ENCODE peak calls at places on chromosome 20, in nine cellular contexts. One of them, this sample, is unnamed.

GRCh38 chr20:56628015-56628872 is 862 bp upstream of the TFAP2C start:
- DNase-seq in hypothalamus: no peak
- DNase-seq in HS-27A: no peak
- DNase-seq in BJ: no peak
- DNase-seq in AG04450: no peak
- DNase-seq in D341Med: peak
- DNase-seq in HTR-8/SVneo: peak
- DNase-seq in thyroid gland: peak
- DNase-seq in trophoblast cell: peak
- DNase-seq in this sample: no peak

GRCh38 chr20:36959242-36959641 is 7.7 kb upstream of the SAMHD1 start:
- DNase-seq in hypothalamus: no peak
- DNase-seq in HS-27A: no peak
- DNase-seq in BJ: no peak
- DNase-seq in AG04450: no peak
- DNase-seq in D341Med: no peak
- DNase-seq in HTR-8/SVneo: no peak
- DNase-seq in thyroid gland: no peak
- DNase-seq in trophoblast cell: peak
- DNase-seq in this sample: no peak

GRCh38 chr20:5170341-5170740 is 43.5 kb downstream of the CDS2 start:
- DNase-seq in hypothalamus: no peak
- DNase-seq in HS-27A: no peak
- DNase-seq in BJ: no peak
- DNase-seq in AG04450: no peak
- DNase-seq in D341Med: no peak
- DNase-seq in HTR-8/SVneo: no peak
- DNase-seq in thyroid gland: no peak
- DNase-seq in trophoblast cell: no peak
- DNase-seq in this sample: no peak

GRCh38 chr20:49892260-49893216 is 22.8 kb downstream of the SPATA2 start:
- DNase-seq in hypothalamus: peak
- DNase-seq in HS-27A: no peak
- DNase-seq in BJ: no peak
- DNase-seq in AG04450: no peak
- DNase-seq in D341Med: no peak
- DNase-seq in HTR-8/SVneo: no peak
- DNase-seq in thyroid gland: no peak
- DNase-seq in trophoblast cell: no peak
- DNase-seq in this sample: no peak

GRCh38 chr20:5434116-5434515 is 117.4 kb upstream of the PROKR2 start:
- DNase-seq in hypothalamus: no peak
- DNase-seq in HS-27A: no peak
- DNase-seq in BJ: no peak
- DNase-seq in AG04450: no peak
- DNase-seq in D341Med: no peak
- DNase-seq in HTR-8/SVneo: no peak
- DNase-seq in thyroid gland: no peak
- DNase-seq in trophoblast cell: no peak
- DNase-seq in this sample: no peak

GRCh38 chr20:25250508-25250907 is 2.6 kb downstream of the PYGB start:
- DNase-seq in hypothalamus: no peak
- DNase-seq in HS-27A: no peak
- DNase-seq in BJ: no peak
- DNase-seq in AG04450: no peak
- DNase-seq in D341Med: no peak
- DNase-seq in HTR-8/SVneo: no peak
- DNase-seq in thyroid gland: no peak
- DNase-seq in trophoblast cell: no peak
- DNase-seq in this sample: no peak

GRCh38 chr20:56875052-56875663 is 246.1 kb downstream of the TFAP2C start:
- DNase-seq in hypothalamus: no peak
- DNase-seq in HS-27A: no peak
- DNase-seq in BJ: peak
- DNase-seq in AG04450: peak
- DNase-seq in D341Med: no peak
- DNase-seq in HTR-8/SVneo: peak
- DNase-seq in thyroid gland: peak
- DNase-seq in trophoblast cell: peak
- DNase-seq in this sample: no peak

GRCh38 chr20:44572551-44573500 is 9.6 kb upstream of the PKIG start:
- DNase-seq in hypothalamus: peak
- DNase-seq in HS-27A: peak
- DNase-seq in BJ: peak
- DNase-seq in AG04450: peak
- DNase-seq in D341Med: no peak
- DNase-seq in HTR-8/SVneo: peak
- DNase-seq in thyroid gland: peak
- DNase-seq in trophoblast cell: peak
- DNase-seq in this sample: peak

GRCh38 chr20:61120595-61121515 is 131.2 kb upstream of the CDH4 start:
- DNase-seq in hypothalamus: no peak
- DNase-seq in HS-27A: no peak
- DNase-seq in BJ: no peak
- DNase-seq in AG04450: peak
- DNase-seq in D341Med: no peak
- DNase-seq in HTR-8/SVneo: no peak
- DNase-seq in thyroid gland: peak
- DNase-seq in trophoblast cell: peak
- DNase-seq in this sample: no peak

GRCh38 chr20:54364919-54365318 is 110.5 kb upstream of the DOK5 start:
- DNase-seq in hypothalamus: no peak
- DNase-seq in HS-27A: no peak
- DNase-seq in BJ: no peak
- DNase-seq in AG04450: no peak
- DNase-seq in D341Med: no peak
- DNase-seq in HTR-8/SVneo: no peak
- DNase-seq in thyroid gland: no peak
- DNase-seq in trophoblast cell: no peak
- DNase-seq in this sample: no peak

GRCh38 chr20:3312940-3313656 is 74.1 kb upstream of the SLC4A11 start:
- DNase-seq in hypothalamus: no peak
- DNase-seq in HS-27A: no peak
- DNase-seq in BJ: peak
- DNase-seq in AG04450: no peak
- DNase-seq in D341Med: no peak
- DNase-seq in HTR-8/SVneo: no peak
- DNase-seq in thyroid gland: peak
- DNase-seq in trophoblast cell: peak
- DNase-seq in this sample: peak

GRCh38 chr20:62032606-62033368 is 32.9 kb downstream of the TAF4 start:
- DNase-seq in hypothalamus: no peak
- DNase-seq in HS-27A: no peak
- DNase-seq in BJ: no peak
- DNase-seq in AG04450: no peak
- DNase-seq in D341Med: no peak
- DNase-seq in HTR-8/SVneo: no peak
- DNase-seq in thyroid gland: no peak
- DNase-seq in trophoblast cell: no peak
- DNase-seq in this sample: no peak

GRCh38 chr20:50737352-50737751 is 6.0 kb downstream of the PARD6B start:
- DNase-seq in hypothalamus: no peak
- DNase-seq in HS-27A: no peak
- DNase-seq in BJ: no peak
- DNase-seq in AG04450: no peak
- DNase-seq in D341Med: no peak
- DNase-seq in HTR-8/SVneo: no peak
- DNase-seq in thyroid gland: peak
- DNase-seq in trophoblast cell: no peak
- DNase-seq in this sample: no peak

GRCh38 chr20:24784607-24785006 is 164.5 kb upstream of the CST7 start:
- DNase-seq in hypothalamus: no peak
- DNase-seq in HS-27A: no peak
- DNase-seq in BJ: no peak
- DNase-seq in AG04450: no peak
- DNase-seq in D341Med: no peak
- DNase-seq in HTR-8/SVneo: no peak
- DNase-seq in thyroid gland: no peak
- DNase-seq in trophoblast cell: no peak
- DNase-seq in this sample: no peak

GRCh38 chr20:8218861-8219260 is 86.8 kb downstream of the PLCB1 start:
- DNase-seq in hypothalamus: no peak
- DNase-seq in HS-27A: peak
- DNase-seq in BJ: peak
- DNase-seq in AG04450: peak
- DNase-seq in D341Med: no peak
- DNase-seq in HTR-8/SVneo: no peak
- DNase-seq in thyroid gland: no peak
- DNase-seq in trophoblast cell: no peak
- DNase-seq in this sample: no peak

GRCh38 chr20:59784365-59785117 is 148.9 kb downstream of the SYCP2 start:
- DNase-seq in hypothalamus: no peak
- DNase-seq in HS-27A: no peak
- DNase-seq in BJ: no peak
- DNase-seq in AG04450: no peak
- DNase-seq in D341Med: peak
- DNase-seq in HTR-8/SVneo: no peak
- DNase-seq in thyroid gland: no peak
- DNase-seq in trophoblast cell: no peak
- DNase-seq in this sample: no peak

GRCh38 chr20:39935921-39936320 is 753.1 kb downstream of the MAFB start:
- DNase-seq in hypothalamus: no peak
- DNase-seq in HS-27A: no peak
- DNase-seq in BJ: no peak
- DNase-seq in AG04450: no peak
- DNase-seq in D341Med: no peak
- DNase-seq in HTR-8/SVneo: no peak
- DNase-seq in thyroid gland: no peak
- DNase-seq in trophoblast cell: no peak
- DNase-seq in this sample: no peak

GRCh38 chr20:11919046-11919445 is 1.4 kb downstream of the BTBD3 start:
- DNase-seq in hypothalamus: peak
- DNase-seq in HS-27A: no peak
- DNase-seq in BJ: no peak
- DNase-seq in AG04450: no peak
- DNase-seq in D341Med: peak
- DNase-seq in HTR-8/SVneo: no peak
- DNase-seq in thyroid gland: peak
- DNase-seq in trophoblast cell: no peak
- DNase-seq in this sample: no peak

GRCh38 chr20:31758521-31758920 is 19.4 kb downstream of the TPX2 start:
- DNase-seq in hypothalamus: no peak
- DNase-seq in HS-27A: no peak
- DNase-seq in BJ: no peak
- DNase-seq in AG04450: no peak
- DNase-seq in D341Med: no peak
- DNase-seq in HTR-8/SVneo: no peak
- DNase-seq in thyroid gland: no peak
- DNase-seq in trophoblast cell: no peak
- DNase-seq in this sample: no peak

GRCh38 chr20:25453035-25453810 is 45.8 kb downstream of the GINS1 start:
- DNase-seq in hypothalamus: no peak
- DNase-seq in HS-27A: no peak
- DNase-seq in BJ: no peak
- DNase-seq in AG04450: no peak
- DNase-seq in D341Med: no peak
- DNase-seq in HTR-8/SVneo: peak
- DNase-seq in thyroid gland: peak
- DNase-seq in trophoblast cell: no peak
- DNase-seq in this sample: no peak

GRCh38 chr20:51457281-51457932 is 85.1 kb downstream of the NFATC2 start:
- DNase-seq in hypothalamus: no peak
- DNase-seq in HS-27A: no peak
- DNase-seq in BJ: peak
- DNase-seq in AG04450: no peak
- DNase-seq in D341Med: no peak
- DNase-seq in HTR-8/SVneo: no peak
- DNase-seq in thyroid gland: peak
- DNase-seq in trophoblast cell: no peak
- DNase-seq in this sample: no peak